ENCODE peak calls at places on chromosomes 5 and 9, in five cellular contexts. One of them, this sample, is unnamed.
A peak's percentile ranks its signal among the peaks of the same experiment; 100 is the strongest.

GRCh38 chr5:29001666-29002065 is 1963.3 kb upstream of the CDH9 start:
- DNase-seq in cardiac muscle cell: peak; percentile 37
- DNase-seq in heart right ventricle: no peak
- DNase-seq in breast epithelium: no peak
- DNase-seq in endodermal cell: peak; percentile 67
- DNase-seq in this sample: no peak

GRCh38 chr5:69288668-69289067 is 43.9 kb downstream of the CCDC125 start:
- DNase-seq in heart right ventricle: no peak
- DNase-seq in breast epithelium: no peak
- DNase-seq in endodermal cell: no peak
- DNase-seq in cardiac muscle cell: no peak
- DNase-seq in this sample: no peak

GRCh38 chr5:96434201-96434645 is 1.2 kb upstream of the PCSK1 start:
- DNase-seq in cardiac muscle cell: peak; percentile 90
- DNase-seq in heart right ventricle: peak; percentile 59
- DNase-seq in endodermal cell: peak; percentile 96
- DNase-seq in breast epithelium: no peak
- DNase-seq in this sample: peak; percentile 54

GRCh38 chr9:92180669-92181181 is 65.5 kb upstream of the SPTLC1 start:
- DNase-seq in breast epithelium: no peak
- DNase-seq in heart right ventricle: no peak
- DNase-seq in cardiac muscle cell: no peak
- DNase-seq in endodermal cell: peak; percentile 85
- DNase-seq in this sample: no peak

GRCh38 chr5:40441733-40442132 is 238.0 kb upstream of the PTGER4 start:
- DNase-seq in breast epithelium: no peak
- DNase-seq in heart right ventricle: no peak
- DNase-seq in cardiac muscle cell: no peak
- DNase-seq in endodermal cell: no peak
- DNase-seq in this sample: no peak

GRCh38 chr5:80825780-80826460 is 134.2 kb upstream of the RASGRF2 start:
- DNase-seq in breast epithelium: no peak
- DNase-seq in endodermal cell: no peak
- DNase-seq in cardiac muscle cell: no peak
- DNase-seq in heart right ventricle: no peak
- DNase-seq in this sample: peak; percentile 3

GRCh38 chr9:115941561-115942315 is 211.9 kb upstream of the PAPPA start:
- DNase-seq in heart right ventricle: no peak
- DNase-seq in cardiac muscle cell: no peak
- DNase-seq in breast epithelium: no peak
- DNase-seq in endodermal cell: no peak
- DNase-seq in this sample: no peak

GRCh38 chr5:172596638-172597231 is 44.3 kb upstream of the NEURL1B start:
- DNase-seq in heart right ventricle: no peak
- DNase-seq in cardiac muscle cell: no peak
- DNase-seq in endodermal cell: no peak
- DNase-seq in breast epithelium: no peak
- DNase-seq in this sample: no peak

GRCh38 chr9:120182011-120182410 is 398.0 kb downstream of the CDK5RAP2 start:
- DNase-seq in breast epithelium: no peak
- DNase-seq in heart right ventricle: no peak
- DNase-seq in cardiac muscle cell: no peak
- DNase-seq in endodermal cell: peak; percentile 27
- DNase-seq in this sample: no peak

GRCh38 chr9:105132576-105132975 is 111.9 kb upstream of the SLC44A1 start:
- DNase-seq in heart right ventricle: no peak
- DNase-seq in breast epithelium: no peak
- DNase-seq in endodermal cell: no peak
- DNase-seq in cardiac muscle cell: no peak
- DNase-seq in this sample: no peak

GRCh38 chr9:109246533-109246932 is 74.3 kb downstream of the EPB41L4B start:
- DNase-seq in heart right ventricle: no peak
- DNase-seq in cardiac muscle cell: no peak
- DNase-seq in endodermal cell: no peak
- DNase-seq in breast epithelium: no peak
- DNase-seq in this sample: no peak

GRCh38 chr5:71883745-71884103 is 164.6 kb downstream of the CARTPT start:
- DNase-seq in endodermal cell: no peak
- DNase-seq in cardiac muscle cell: no peak
- DNase-seq in heart right ventricle: peak; percentile 51
- DNase-seq in breast epithelium: no peak
- DNase-seq in this sample: no peak

GRCh38 chr9:19028835-19029451 is 4.1 kb downstream of the SAXO1 start:
- DNase-seq in breast epithelium: no peak
- DNase-seq in cardiac muscle cell: peak; percentile 83
- DNase-seq in heart right ventricle: no peak
- DNase-seq in endodermal cell: peak; percentile 79
- DNase-seq in this sample: peak; percentile 50

GRCh38 chr5:74575741-74576538 is 64.6 kb downstream of the ENC1 start:
- DNase-seq in heart right ventricle: no peak
- DNase-seq in breast epithelium: no peak
- DNase-seq in endodermal cell: no peak
- DNase-seq in cardiac muscle cell: no peak
- DNase-seq in this sample: no peak

GRCh38 chr5:168317521-168318147 is 26.2 kb downstream of the WWC1 start:
- DNase-seq in endodermal cell: no peak
- DNase-seq in heart right ventricle: no peak
- DNase-seq in breast epithelium: no peak
- DNase-seq in cardiac muscle cell: peak; percentile 58
- DNase-seq in this sample: peak; percentile 29

GRCh38 chr5:38607930-38608545 is 51.6 kb upstream of the LIFR start:
- DNase-seq in heart right ventricle: no peak
- DNase-seq in endodermal cell: no peak
- DNase-seq in breast epithelium: no peak
- DNase-seq in cardiac muscle cell: peak; percentile 63
- DNase-seq in this sample: no peak

GRCh38 chr5:157714480-157714879 is 16.7 kb upstream of the THG1L start:
- DNase-seq in endodermal cell: no peak
- DNase-seq in cardiac muscle cell: no peak
- DNase-seq in heart right ventricle: no peak
- DNase-seq in breast epithelium: no peak
- DNase-seq in this sample: no peak

GRCh38 chr5:134603059-134603458 is 29.6 kb downstream of the SAR1B start:
- DNase-seq in heart right ventricle: no peak
- DNase-seq in breast epithelium: no peak
- DNase-seq in endodermal cell: no peak
- DNase-seq in cardiac muscle cell: no peak
- DNase-seq in this sample: no peak

GRCh38 chr5:82259172-82259800 is 18.9 kb downstream of the RPS23 start:
- DNase-seq in cardiac muscle cell: peak; percentile 21
- DNase-seq in endodermal cell: no peak
- DNase-seq in heart right ventricle: no peak
- DNase-seq in breast epithelium: no peak
- DNase-seq in this sample: no peak

GRCh38 chr9:93184439-93185221 is 691 bp downstream of the WNK2 start:
- DNase-seq in heart right ventricle: peak; percentile 13
- DNase-seq in breast epithelium: no peak
- DNase-seq in cardiac muscle cell: peak; percentile 39
- DNase-seq in endodermal cell: peak; percentile 82
- DNase-seq in this sample: no peak

GRCh38 chr9:128632486-128632885 is 24.2 kb downstream of the DYNC2I2 start:
- DNase-seq in breast epithelium: no peak
- DNase-seq in endodermal cell: no peak
- DNase-seq in cardiac muscle cell: no peak
- DNase-seq in heart right ventricle: no peak
- DNase-seq in this sample: no peak

GRCh38 chr5:4215143-4215542 is 619.5 kb downstream of the IRX1 start:
- DNase-seq in cardiac muscle cell: no peak
- DNase-seq in heart right ventricle: no peak
- DNase-seq in endodermal cell: no peak
- DNase-seq in breast epithelium: no peak
- DNase-seq in this sample: no peak

GRCh38 chr5:52712354-52712753 is 75.4 kb upstream of the ITGA1 start:
- DNase-seq in endodermal cell: no peak
- DNase-seq in heart right ventricle: no peak
- DNase-seq in breast epithelium: no peak
- DNase-seq in cardiac muscle cell: no peak
- DNase-seq in this sample: no peak

GRCh38 chr5:14254686-14255085 is 111.5 kb downstream of the TRIO start:
- DNase-seq in heart right ventricle: no peak
- DNase-seq in endodermal cell: no peak
- DNase-seq in breast epithelium: no peak
- DNase-seq in cardiac muscle cell: no peak
- DNase-seq in this sample: no peak

GRCh38 chr5:160369990-160370712 is at the start of gene C1QTNF2:
- DNase-seq in endodermal cell: peak; percentile 87
- DNase-seq in heart right ventricle: peak; percentile 63
- DNase-seq in breast epithelium: no peak
- DNase-seq in cardiac muscle cell: peak; percentile 64
- DNase-seq in this sample: no peak

GRCh38 chr5:100623719-100624118 is 88.5 kb downstream of the FAM174A start:
- DNase-seq in breast epithelium: no peak
- DNase-seq in heart right ventricle: no peak
- DNase-seq in cardiac muscle cell: no peak
- DNase-seq in endodermal cell: no peak
- DNase-seq in this sample: peak; percentile 37

GRCh38 chr5:145743396-145744061 is 91.6 kb downstream of the PRELID2 start:
- DNase-seq in cardiac muscle cell: no peak
- DNase-seq in endodermal cell: peak; percentile 58
- DNase-seq in breast epithelium: no peak
- DNase-seq in heart right ventricle: no peak
- DNase-seq in this sample: no peak

GRCh38 chr5:148541054-148541835 is 113.1 kb downstream of the HTR4 start:
- DNase-seq in cardiac muscle cell: no peak
- DNase-seq in endodermal cell: no peak
- DNase-seq in heart right ventricle: no peak
- DNase-seq in breast epithelium: no peak
- DNase-seq in this sample: no peak

This sample was measured in glomerular endothelial cell.